ENCODE peak calls at places on chromosomes 2 and 18, in four cellular contexts. P is B cell, M is endothelial cell, Z is nephron progenitor cell. N is an unnamed sample.

GRCh38 chr18:69291755-69292154 is 108.9 kb upstream of the DOK6 start:
- DNase-seq in P (no peak), M (no peak), Z (no peak), N (no peak)

GRCh38 chr2:62215306-62216064 is 19.6 kb downstream of the B3GNT2 start:
- DNase-seq in P (no peak), M (peak), Z (no peak), N (no peak)

GRCh38 chr2:9174771-9175441 is 31.7 kb upstream of the ASAP2 start:
- DNase-seq in P (no peak), M (no peak), Z (no peak), N (no peak)

GRCh38 chr2:16003152-16003551 is 62.8 kb downstream of the MYCN start:
- DNase-seq in P (no peak), M (no peak), Z (no peak), N (no peak)

GRCh38 chr2:152236191-152236925 is 60.8 kb upstream of the STAM2 start:
- DNase-seq in P (no peak), M (no peak), Z (no peak), N (no peak)

GRCh38 chr2:15048000-15048399 is 415.5 kb downstream of the LRATD1 start:
- DNase-seq in P (no peak), M (no peak), Z (no peak), N (no peak)

GRCh38 chr18:13416208-13416607 is 197.6 kb downstream of the LDLRAD4 start:
- DNase-seq in P (no peak), M (no peak), Z (no peak), N (no peak)

GRCh38 chr2:236969075-236969474 is 116.6 kb upstream of the COPS8 start:
- DNase-seq in P (no peak), M (no peak), Z (no peak), N (no peak)

GRCh38 chr2:40725950-40726349 is 274.1 kb upstream of the SLC8A1 start:
- DNase-seq in P (no peak), M (no peak), Z (no peak), N (no peak)

GRCh38 chr2:161246301-161246700 is 61.9 kb upstream of the PSMD14 start:
- DNase-seq in P (no peak), M (no peak), Z (no peak), N (no peak)

GRCh38 chr2:128808462-128809255 is 490.0 kb upstream of the HS6ST1 start:
- DNase-seq in P (no peak), M (no peak), Z (no peak), N (no peak)

GRCh38 chr2:1688161-1688560 is 56.2 kb downstream of the PXDN start:
- DNase-seq in P (no peak), M (no peak), Z (no peak), N (no peak)

GRCh38 chr18:74509856-74510769 is 13.9 kb downstream of the CNDP2 start:
- DNase-seq in P (no peak), M (no peak), Z (no peak), N (no peak)

GRCh38 chr2:15241929-15242328 is 319.2 kb downstream of the NBAS start:
- DNase-seq in P (no peak), M (no peak), Z (no peak), N (no peak)

GRCh38 chr2:105777506-105778343 is 33.0 kb downstream of the NCK2 start:
- DNase-seq in P (no peak), M (no peak), Z (no peak), N (no peak)

GRCh38 chr2:220855296-220855695 is 716.8 kb downstream of the EPHA4 start:
- DNase-seq in P (no peak), M (no peak), Z (no peak), N (no peak)

GRCh38 chr18:62717059-62717849 is 1.9 kb downstream of the PHLPP1 start:
- DNase-seq in P (peak), M (peak), Z (peak), N (no peak)

GRCh38 chr2:29597048-29597447 is 324.3 kb downstream of the ALK start:
- DNase-seq in P (no peak), M (no peak), Z (no peak), N (no peak)

GRCh38 chr2:85924522-85924921 is 35.7 kb upstream of the ST3GAL5 start:
- DNase-seq in P (no peak), M (no peak), Z (no peak), N (no peak)

GRCh38 chr2:24238158-24238557 is 63.3 kb downstream of the FAM228A start:
- DNase-seq in P (no peak), M (no peak), Z (no peak), N (no peak)

GRCh38 chr2:237435844-237436590 is 22.1 kb upstream of the COL6A3 start:
- DNase-seq in P (no peak), M (no peak), Z (no peak), N (no peak)

GRCh38 chr2:71884303-71885042 is 263.2 kb downstream of the CYP26B1 start:
- DNase-seq in P (no peak), M (no peak), Z (no peak), N (no peak)

GRCh38 chr18:14914126-14914525 is 166.2 kb downstream of the ANKRD30B start:
- DNase-seq in P (no peak), M (no peak), Z (no peak), N (no peak)

GRCh38 chr2:28004086-28004485 is 113.6 kb downstream of the BABAM2 start:
- DNase-seq in P (no peak), M (no peak), Z (no peak), N (no peak)

GRCh38 chr18:45871655-45872054 is 46.2 kb downstream of the SIGLEC15 start:
- DNase-seq in P (no peak), M (no peak), Z (no peak), N (no peak)

GRCh38 chr2:19630921-19631320 is 270.9 kb downstream of the TTC32 start:
- DNase-seq in P (no peak), M (no peak), Z (no peak), N (no peak)

GRCh38 chr2:117785740-117786139 is 28.8 kb upstream of the DDX18 start:
- DNase-seq in P (peak), M (peak), Z (peak), N (peak)

GRCh38 chr2:11750917-11751316 is 4.5 kb downstream of the LPIN1 start:
- DNase-seq in P (no peak), M (no peak), Z (no peak), N (no peak)

GRCh38 chr2:200614249-200614648 is 28.4 kb downstream of the AOX1 start:
- DNase-seq in P (no peak), M (no peak), Z (no peak), N (no peak)

GRCh38 chr18:36131692-36132483 is 2.2 kb downstream of the ELP2 start:
- DNase-seq in P (no peak), M (no peak), Z (no peak), N (no peak)

GRCh38 chr2:106113362-106113971 is 80.6 kb downstream of the UXS1 start:
- DNase-seq in P (no peak), M (no peak), Z (no peak), N (no peak)

GRCh38 chr2:157182204-157182709 is 75.2 kb upstream of the GALNT5 start:
- DNase-seq in P (no peak), M (no peak), Z (no peak), N (no peak)

GRCh38 chr18:7300971-7301553 is 70.2 kb downstream of the LRRC30 start:
- DNase-seq in P (no peak), M (no peak), Z (no peak), N (no peak)

GRCh38 chr2:212005077-212005671 is 533.4 kb downstream of the ERBB4 start:
- DNase-seq in P (no peak), M (peak), Z (peak), N (peak)

GRCh38 chr18:3492166-3492565 is 42.2 kb downstream of the TGIF1 start:
- DNase-seq in P (no peak), M (no peak), Z (no peak), N (no peak)
- TF ChIP-seq CTCF in P (no peak), M (no peak), Z (no peak), N (no peak)

GRCh38 chr2:44616616-44617266 is 255.0 kb downstream of the CAMKMT start:
- DNase-seq in P (no peak), M (no peak), Z (no peak), N (no peak)

GRCh38 chr2:44623622-44624351 is 262.0 kb downstream of the CAMKMT start:
- DNase-seq in P (no peak), M (no peak), Z (no peak), N (no peak)

GRCh38 chr2:44618378-44619023 is 256.8 kb downstream of the CAMKMT start:
- DNase-seq in P (no peak), M (no peak), Z (no peak), N (no peak)

GRCh38 chr2:44615950-44616518 is 254.3 kb downstream of the CAMKMT start:
- DNase-seq in P (no peak), M (no peak), Z (peak), N (peak)

GRCh38 chr2:44620189-44620990 is 258.6 kb downstream of the CAMKMT start:
- DNase-seq in P (no peak), M (no peak), Z (no peak), N (no peak)
- TF ChIP-seq CTCF in P (no peak), M (no peak), Z (no peak), N (no peak)

GRCh38 chr2:7356909-7357584 is 439.8 kb downstream of the RNF144A start:
- DNase-seq in P (no peak), M (no peak), Z (no peak), N (no peak)

GRCh38 chr2:7358865-7359264 is 441.7 kb downstream of the RNF144A start:
- DNase-seq in P (no peak), M (no peak), Z (peak), N (no peak)

GRCh38 chr2:7353571-7353970 is 436.4 kb downstream of the RNF144A start:
- DNase-seq in P (no peak), M (no peak), Z (no peak), N (no peak)

GRCh38 chr2:7355781-7356180 is 438.6 kb downstream of the RNF144A start:
- DNase-seq in P (no peak), M (no peak), Z (no peak), N (no peak)

GRCh38 chr2:7357993-7358392 is 440.8 kb downstream of the RNF144A start:
- DNase-seq in P (no peak), M (no peak), Z (no peak), N (no peak)
- TF ChIP-seq CTCF in P (no peak), M (no peak), Z (no peak), N (no peak)

DNA sequence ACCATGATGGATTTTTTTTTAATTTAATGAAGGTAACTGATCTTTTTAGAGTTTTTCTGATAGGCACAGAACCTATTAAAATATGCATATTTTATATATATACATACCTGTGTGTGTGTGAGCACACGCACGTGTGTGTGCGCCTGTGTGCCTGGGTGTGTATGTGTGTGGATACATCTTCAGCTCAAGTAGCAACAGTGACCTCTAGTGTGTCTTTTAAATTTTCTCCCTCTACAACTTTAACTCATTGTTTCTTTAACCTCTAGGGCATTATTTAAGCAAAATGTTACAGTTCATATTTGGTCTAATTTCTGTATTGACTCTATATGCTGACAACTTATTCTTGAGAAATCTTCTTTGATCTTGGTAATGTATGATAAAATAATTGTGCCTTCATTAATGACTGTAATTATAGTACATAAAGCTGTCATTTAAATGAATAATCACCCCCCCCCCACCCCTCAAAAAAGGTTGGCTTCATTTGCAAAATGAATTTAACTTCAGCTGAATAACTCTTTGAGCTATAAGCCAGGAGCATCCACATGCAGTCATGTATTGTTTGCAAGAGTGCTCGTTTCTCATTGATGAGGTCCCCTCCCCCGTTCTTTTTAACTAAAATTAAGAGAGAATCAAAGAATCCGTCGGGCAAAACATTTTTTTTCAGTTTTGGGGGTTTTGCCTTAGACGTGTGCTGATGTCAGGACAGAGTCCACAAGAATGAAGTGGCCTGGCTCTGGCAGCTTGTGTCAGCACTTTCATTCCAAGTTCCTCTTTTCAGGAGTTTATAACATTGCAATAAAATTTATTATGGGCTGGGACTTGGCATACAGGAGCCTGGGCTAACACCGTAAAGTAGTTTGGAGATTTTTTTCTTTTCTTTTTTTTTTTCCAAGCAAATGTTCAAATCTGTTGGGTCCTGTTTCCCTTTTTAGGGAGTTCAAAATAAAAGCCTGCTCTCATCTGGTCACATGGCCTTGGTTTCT is 80.0 kb downstream of the ETAA1 start:
- DNase-seq in P (no peak), M (no peak), Z (no peak), N (no peak)
- TF ChIP-seq CTCF in P (no peak), M (no peak), Z (peak), N (peak)

DNA sequence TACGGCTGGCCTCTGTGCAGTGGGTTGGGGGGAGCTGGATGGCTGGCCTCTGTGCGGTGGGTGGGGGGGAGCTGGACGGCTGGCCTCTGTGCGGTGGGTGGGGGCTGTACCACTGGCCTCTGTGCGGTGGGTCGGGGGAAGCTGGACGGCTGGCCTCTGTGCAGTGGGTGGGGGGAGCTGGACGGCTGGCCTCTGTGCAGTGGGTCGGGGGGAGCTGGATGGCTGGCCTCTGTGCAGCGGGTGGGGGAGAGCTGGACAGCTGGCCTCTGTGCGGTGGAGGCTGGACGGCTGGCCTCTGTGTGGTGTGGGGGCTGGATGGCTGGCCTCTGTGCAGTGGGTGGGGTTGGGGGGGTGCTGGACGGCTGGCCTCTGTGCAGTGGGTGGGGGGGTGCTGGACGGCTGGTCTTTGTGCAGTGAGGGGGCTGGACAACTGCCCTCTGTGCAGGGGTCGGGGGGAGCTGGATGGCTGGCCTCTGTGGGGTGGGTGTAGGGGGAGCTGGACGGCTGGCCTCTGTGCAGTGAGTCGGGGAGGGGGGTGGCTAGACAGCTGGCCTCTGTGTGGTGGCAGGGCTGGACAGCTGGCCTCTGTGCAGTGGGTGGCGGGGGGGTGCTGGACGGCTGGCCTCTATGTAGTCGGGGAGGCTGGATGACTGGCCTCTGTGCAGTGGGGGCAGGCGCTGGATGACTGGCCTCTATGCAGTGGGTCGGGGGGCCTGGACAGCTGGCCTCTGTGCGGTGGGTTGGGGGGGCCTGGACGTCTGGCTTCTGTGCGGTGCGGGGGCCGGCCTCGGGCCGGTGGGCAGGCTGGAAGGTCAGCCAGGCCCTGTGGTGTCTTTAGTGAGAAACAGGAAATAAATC is 31.9 kb downstream of the NFATC1 start:
- DNase-seq in P (no peak), M (no peak), Z (no peak), N (no peak)
- TF ChIP-seq CTCF in P (no peak), M (no peak), Z (no peak), N (no peak)